ENCODE peak calls at places on chromosomes 13 and 19, in seven cellular contexts. One of them, this sample, is unnamed.

GRCh38 chr13:47256618-47257017 is 359.8 kb upstream of the HTR2A start:
- DNase-seq in IMR-90: peak
- DNase-seq in neuronal stem cell: no peak
- DNase-seq in mesendoderm: no peak
- DNase-seq in mesenchymal stem cell: peak
- DNase-seq in trophoblast cell: no peak
- DNase-seq in H9: no peak
- DNase-seq in this sample: no peak

GRCh38 chr13:99237981-99238662 is 20.1 kb downstream of the GPR18 start:
- DNase-seq in mesendoderm: no peak
- DNase-seq in IMR-90: no peak
- DNase-seq in H9: no peak
- DNase-seq in neuronal stem cell: no peak
- DNase-seq in mesenchymal stem cell: no peak
- DNase-seq in trophoblast cell: no peak
- DNase-seq in this sample: no peak

GRCh38 chr13:36530050-36530789 is 97.9 kb downstream of the CCNA1 start:
- DNase-seq in H9: no peak
- DNase-seq in mesendoderm: peak
- DNase-seq in trophoblast cell: no peak
- DNase-seq in IMR-90: no peak
- DNase-seq in neuronal stem cell: no peak
- DNase-seq in mesenchymal stem cell: peak
- DNase-seq in this sample: no peak

GRCh38 chr13:50798923-50799322 is 44.6 kb downstream of the DLEU7 start:
- DNase-seq in H9: no peak
- DNase-seq in IMR-90: no peak
- DNase-seq in trophoblast cell: no peak
- DNase-seq in neuronal stem cell: no peak
- DNase-seq in mesenchymal stem cell: no peak
- DNase-seq in mesendoderm: no peak
- DNase-seq in this sample: no peak

GRCh38 chr19:43634877-43635560 is 4.6 kb downstream of the CADM4 start:
- DNase-seq in mesendoderm: peak
- DNase-seq in H9: peak
- DNase-seq in neuronal stem cell: peak
- DNase-seq in trophoblast cell: no peak
- DNase-seq in IMR-90: no peak
- DNase-seq in mesenchymal stem cell: no peak
- DNase-seq in this sample: peak

GRCh38 chr13:75643693-75644092 is 7.6 kb downstream of the LMO7 start:
- DNase-seq in trophoblast cell: no peak
- DNase-seq in H9: no peak
- DNase-seq in mesendoderm: no peak
- DNase-seq in neuronal stem cell: no peak
- DNase-seq in IMR-90: no peak
- DNase-seq in mesenchymal stem cell: no peak
- DNase-seq in this sample: no peak

GRCh38 chr19:50842130-50842529 is 8.8 kb upstream of the KLK15 start:
- DNase-seq in H9: no peak
- DNase-seq in mesendoderm: no peak
- DNase-seq in mesenchymal stem cell: no peak
- DNase-seq in trophoblast cell: no peak
- DNase-seq in neuronal stem cell: no peak
- DNase-seq in IMR-90: no peak
- DNase-seq in this sample: no peak

GRCh38 chr19:1324792-1325567 is 39.3 kb downstream of the EFNA2 start:
- DNase-seq in mesendoderm: no peak
- DNase-seq in neuronal stem cell: no peak
- DNase-seq in H9: no peak
- DNase-seq in trophoblast cell: peak
- DNase-seq in mesenchymal stem cell: peak
- DNase-seq in IMR-90: peak
- DNase-seq in this sample: no peak

GRCh38 chr13:68099616-68100015 is 869.5 kb upstream of the PCDH9 start:
- DNase-seq in IMR-90: peak
- DNase-seq in trophoblast cell: peak
- DNase-seq in mesenchymal stem cell: peak
- DNase-seq in H9: no peak
- DNase-seq in mesendoderm: peak
- DNase-seq in neuronal stem cell: no peak
- DNase-seq in this sample: no peak

GRCh38 chr19:50190439-50190891 is 13.0 kb upstream of the MYH14 start:
- DNase-seq in mesendoderm: no peak
- DNase-seq in IMR-90: no peak
- DNase-seq in mesenchymal stem cell: no peak
- DNase-seq in neuronal stem cell: no peak
- DNase-seq in H9: no peak
- DNase-seq in trophoblast cell: no peak
- DNase-seq in this sample: no peak

GRCh38 chr19:6278740-6279619 is 795 bp downstream of the MLLT1 start:
- DNase-seq in trophoblast cell: peak
- DNase-seq in H9: no peak
- DNase-seq in neuronal stem cell: no peak
- DNase-seq in IMR-90: no peak
- DNase-seq in mesenchymal stem cell: peak
- DNase-seq in mesendoderm: no peak
- DNase-seq in this sample: peak

GRCh38 chr13:47100214-47100853 is 203.5 kb upstream of the HTR2A start:
- DNase-seq in H9: no peak
- DNase-seq in mesendoderm: no peak
- DNase-seq in mesenchymal stem cell: peak
- DNase-seq in trophoblast cell: no peak
- DNase-seq in IMR-90: peak
- DNase-seq in neuronal stem cell: no peak
- DNase-seq in this sample: no peak

GRCh38 chr19:34188388-34188787 is 16.1 kb downstream of the LSM14A start:
- DNase-seq in mesenchymal stem cell: peak
- DNase-seq in H9: no peak
- DNase-seq in mesendoderm: no peak
- DNase-seq in IMR-90: no peak
- DNase-seq in neuronal stem cell: no peak
- DNase-seq in trophoblast cell: peak
- DNase-seq in this sample: no peak

GRCh38 chr19:35712910-35713845 is 4.6 kb upstream of the KMT2B start:
- DNase-seq in H9: no peak
- DNase-seq in mesendoderm: no peak
- DNase-seq in IMR-90: no peak
- DNase-seq in trophoblast cell: no peak
- DNase-seq in neuronal stem cell: no peak
- DNase-seq in mesenchymal stem cell: no peak
- DNase-seq in this sample: peak

GRCh38 chr13:113625965-113626661 is 31.9 kb downstream of the ATP4B start:
- DNase-seq in H9: no peak
- DNase-seq in mesendoderm: peak
- DNase-seq in IMR-90: peak
- DNase-seq in neuronal stem cell: no peak
- DNase-seq in trophoblast cell: peak
- DNase-seq in mesenchymal stem cell: peak
- DNase-seq in this sample: no peak

GRCh38 chr13:21675095-21676007 is 4.5 kb downstream of the FGF9 start:
- DNase-seq in mesenchymal stem cell: no peak
- DNase-seq in trophoblast cell: peak
- DNase-seq in IMR-90: no peak
- DNase-seq in H9: peak
- DNase-seq in mesendoderm: peak
- DNase-seq in neuronal stem cell: peak
- DNase-seq in this sample: no peak

GRCh38 chr19:43790587-43790986 is 9.8 kb upstream of the KCNN4 start:
- DNase-seq in mesenchymal stem cell: no peak
- DNase-seq in neuronal stem cell: no peak
- DNase-seq in trophoblast cell: no peak
- DNase-seq in H9: no peak
- DNase-seq in mesendoderm: no peak
- DNase-seq in IMR-90: no peak
- DNase-seq in this sample: no peak

GRCh38 chr19:35383536-35383935 is 12.7 kb downstream of the GPR42 start:
- DNase-seq in mesenchymal stem cell: no peak
- DNase-seq in trophoblast cell: peak
- DNase-seq in neuronal stem cell: no peak
- DNase-seq in IMR-90: no peak
- DNase-seq in mesendoderm: no peak
- DNase-seq in H9: no peak
- DNase-seq in this sample: no peak

GRCh38 chr13:113506025-113506685 is 15.6 kb upstream of the DCUN1D2 start:
- DNase-seq in mesendoderm: no peak
- DNase-seq in trophoblast cell: no peak
- DNase-seq in H9: no peak
- DNase-seq in mesenchymal stem cell: no peak
- DNase-seq in IMR-90: no peak
- DNase-seq in neuronal stem cell: no peak
- DNase-seq in this sample: no peak

GRCh38 chr13:44108345-44108858 is 228.7 kb downstream of the LACC1 start:
- DNase-seq in IMR-90: no peak
- DNase-seq in mesenchymal stem cell: no peak
- DNase-seq in H9: no peak
- DNase-seq in neuronal stem cell: no peak
- DNase-seq in mesendoderm: peak
- DNase-seq in trophoblast cell: peak
- DNase-seq in this sample: no peak

GRCh38 chr13:114173753-114174152 is 5.3 kb upstream of the CFAP97D2 start:
- DNase-seq in IMR-90: peak
- DNase-seq in mesendoderm: no peak
- DNase-seq in trophoblast cell: no peak
- DNase-seq in neuronal stem cell: no peak
- DNase-seq in H9: no peak
- DNase-seq in mesenchymal stem cell: peak
- DNase-seq in this sample: no peak

GRCh38 chr19:39430675-39431593 is 4.8 kb downstream of the RPS16 start:
- DNase-seq in H9: peak
- DNase-seq in trophoblast cell: peak
- DNase-seq in neuronal stem cell: no peak
- DNase-seq in IMR-90: peak
- DNase-seq in mesenchymal stem cell: peak
- DNase-seq in mesendoderm: peak
- DNase-seq in this sample: no peak

GRCh38 chr13:110640591-110641029 is 25.3 kb downstream of the NAXD start:
- DNase-seq in mesenchymal stem cell: peak
- DNase-seq in trophoblast cell: no peak
- DNase-seq in neuronal stem cell: no peak
- DNase-seq in mesendoderm: no peak
- DNase-seq in H9: peak
- DNase-seq in IMR-90: peak
- DNase-seq in this sample: no peak

GRCh38 chr13:94464771-94465170 is 14.7 kb downstream of the DCT start:
- DNase-seq in mesendoderm: peak
- DNase-seq in neuronal stem cell: no peak
- DNase-seq in trophoblast cell: no peak
- DNase-seq in IMR-90: no peak
- DNase-seq in mesenchymal stem cell: no peak
- DNase-seq in H9: no peak
- DNase-seq in this sample: no peak

GRCh38 chr13:94459116-94459515 is 20.4 kb downstream of the DCT start:
- DNase-seq in mesendoderm: no peak
- DNase-seq in neuronal stem cell: no peak
- DNase-seq in IMR-90: no peak
- DNase-seq in mesenchymal stem cell: no peak
- DNase-seq in trophoblast cell: no peak
- DNase-seq in H9: no peak
- DNase-seq in this sample: no peak

GRCh38 chr13:94462670-94463069 is 16.8 kb downstream of the DCT start:
- DNase-seq in trophoblast cell: no peak
- DNase-seq in IMR-90: no peak
- DNase-seq in mesenchymal stem cell: no peak
- DNase-seq in neuronal stem cell: no peak
- DNase-seq in H9: no peak
- DNase-seq in mesendoderm: no peak
- DNase-seq in this sample: no peak
- H4K8ac ChIP-seq in trophoblast cell: no peak
- H4K8ac ChIP-seq in IMR-90: no peak
- H4K8ac ChIP-seq in mesenchymal stem cell: no peak
- H4K8ac ChIP-seq in neuronal stem cell: no peak
- H4K8ac ChIP-seq in H9: no peak
- H4K8ac ChIP-seq in mesendoderm: no peak
- H4K8ac ChIP-seq in this sample: no peak

GRCh38 chr13:85562282-85562681 is 236.9 kb downstream of the SLITRK6 start:
- DNase-seq in IMR-90: no peak
- DNase-seq in mesenchymal stem cell: no peak
- DNase-seq in neuronal stem cell: no peak
- DNase-seq in mesendoderm: no peak
- DNase-seq in trophoblast cell: no peak
- DNase-seq in H9: no peak
- DNase-seq in this sample: no peak

GRCh38 chr13:85565652-85566051 is 233.6 kb downstream of the SLITRK6 start:
- DNase-seq in mesendoderm: no peak
- DNase-seq in H9: no peak
- DNase-seq in IMR-90: peak
- DNase-seq in trophoblast cell: no peak
- DNase-seq in mesenchymal stem cell: no peak
- DNase-seq in neuronal stem cell: no peak
- DNase-seq in this sample: no peak

GRCh38 chr13:85567909-85568308 is 231.3 kb downstream of the SLITRK6 start:
- DNase-seq in IMR-90: no peak
- DNase-seq in mesendoderm: peak
- DNase-seq in H9: no peak
- DNase-seq in neuronal stem cell: no peak
- DNase-seq in trophoblast cell: no peak
- DNase-seq in mesenchymal stem cell: no peak
- DNase-seq in this sample: no peak
- H4K8ac ChIP-seq in IMR-90: no peak
- H4K8ac ChIP-seq in mesendoderm: no peak
- H4K8ac ChIP-seq in H9: no peak
- H4K8ac ChIP-seq in neuronal stem cell: no peak
- H4K8ac ChIP-seq in trophoblast cell: no peak
- H4K8ac ChIP-seq in mesenchymal stem cell: no peak
- H4K8ac ChIP-seq in this sample: no peak

DNA sequence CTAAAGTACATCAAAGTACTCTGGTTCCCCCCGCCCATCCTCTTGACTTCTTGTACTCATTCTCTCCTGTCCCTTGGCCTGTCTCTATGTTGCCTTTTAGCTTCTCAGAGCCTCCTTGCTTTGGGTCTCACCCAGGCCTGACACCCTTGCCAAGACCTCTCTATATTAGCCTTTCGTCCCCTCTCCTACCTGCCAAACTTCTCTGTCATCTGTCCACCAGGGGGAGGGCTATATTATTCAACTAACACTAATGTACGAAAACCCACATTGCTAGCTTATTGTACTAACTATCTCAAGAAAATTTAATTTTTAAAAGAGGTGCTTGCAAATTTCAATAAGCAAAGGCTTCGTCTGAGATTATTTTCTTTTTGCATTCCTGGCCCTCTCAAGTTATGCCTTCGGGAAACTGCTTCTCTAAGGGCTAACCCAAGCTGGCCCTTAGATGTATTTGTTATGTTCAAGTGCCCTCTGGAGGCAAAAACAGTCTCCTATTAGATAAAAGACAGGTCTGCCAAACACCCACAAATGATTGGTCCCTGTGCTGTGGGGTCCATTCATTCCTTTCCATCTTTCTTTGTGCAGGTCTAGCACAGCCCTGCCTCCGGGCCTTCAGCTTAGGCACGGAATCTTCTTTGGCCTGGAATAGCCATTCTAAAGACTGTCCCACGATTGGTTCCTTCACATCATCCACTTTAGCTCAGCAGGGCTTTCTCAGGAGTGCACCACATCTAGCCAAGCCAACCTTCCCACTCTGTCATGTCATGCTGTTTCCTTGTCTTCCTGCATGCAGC is 6.4 kb upstream of the MRPS31 start:
- DNase-seq in neuronal stem cell: peak
- DNase-seq in trophoblast cell: peak
- DNase-seq in H9: peak
- DNase-seq in IMR-90: peak
- DNase-seq in mesenchymal stem cell: peak
- DNase-seq in mesendoderm: peak
- DNase-seq in this sample: no peak
- H4K8ac ChIP-seq in neuronal stem cell: no peak
- H4K8ac ChIP-seq in trophoblast cell: no peak
- H4K8ac ChIP-seq in H9: no peak
- H4K8ac ChIP-seq in IMR-90: no peak
- H4K8ac ChIP-seq in mesenchymal stem cell: peak
- H4K8ac ChIP-seq in mesendoderm: no peak
- H4K8ac ChIP-seq in this sample: no peak

GRCh38 chr13:29160862-29161261 is 340.7 kb downstream of the MTUS2 start:
- DNase-seq in H9: no peak
- DNase-seq in IMR-90: no peak
- DNase-seq in mesenchymal stem cell: no peak
- DNase-seq in trophoblast cell: no peak
- DNase-seq in neuronal stem cell: no peak
- DNase-seq in mesendoderm: no peak
- DNase-seq in this sample: no peak
- H4K8ac ChIP-seq in H9: no peak
- H4K8ac ChIP-seq in IMR-90: no peak
- H4K8ac ChIP-seq in mesenchymal stem cell: no peak
- H4K8ac ChIP-seq in trophoblast cell: no peak
- H4K8ac ChIP-seq in neuronal stem cell: no peak
- H4K8ac ChIP-seq in mesendoderm: no peak
- H4K8ac ChIP-seq in this sample: no peak